ENCODE peak calls at places on chromosome 3, in seven cellular contexts. E is K562, V is AG10803, K is neural progenitor cell, S is fibroblast of pulmonary artery, M is esophagus muscularis mucosa, J is choroid plexus epithelial cell. C is an unnamed sample.

GRCh38 chr3:116417151-116417550 is 28.1 kb downstream of the LSAMP start:
- DNase-seq in E (no peak), V (no peak), K (no peak), S (no peak), M (no peak), J (no peak), C (no peak)

GRCh38 chr3:190192807-190193206 is 72.1 kb upstream of the P3H2 start:
- DNase-seq in E (no peak), V (peak), K (no peak), S (no peak), M (no peak), J (no peak), C (peak)

GRCh38 chr3:52392216-52392930 is 52.5 kb downstream of the SEMA3G start:
- DNase-seq in E (no peak), V (no peak), K (no peak), S (no peak), M (no peak), J (no peak), C (no peak)

GRCh38 chr3:115401891-115402501 is 221.3 kb upstream of the GAP43 start:
- DNase-seq in E (no peak), V (peak), K (no peak), S (peak), M (no peak), J (peak), C (peak)

GRCh38 chr3:134334231-134334900 is 39.9 kb downstream of the AMOTL2 start:
- DNase-seq in E (no peak), V (peak), K (no peak), S (no peak), M (no peak), J (no peak), C (peak)

GRCh38 chr3:184565421-184566211 is 4.0 kb downstream of the EPHB3 start:
- DNase-seq in E (no peak), V (peak), K (peak), S (peak), M (no peak), J (peak), C (peak)

GRCh38 chr3:31456373-31456772 is 76.4 kb upstream of the STT3B start:
- DNase-seq in E (no peak), V (no peak), K (no peak), S (no peak), M (no peak), J (no peak), C (no peak)

GRCh38 chr3:53193466-53194217 is 32.6 kb downstream of the PRKCD start:
- DNase-seq in E (no peak), V (no peak), K (peak), S (no peak), M (no peak), J (peak), C (no peak)

GRCh38 chr3:36679384-36680200 is 84.8 kb downstream of the DCLK3 start:
- DNase-seq in E (no peak), V (peak), K (no peak), S (peak), M (no peak), J (peak), C (peak)

GRCh38 chr3:152307829-152308474 is 39.2 kb downstream of the MBNL1 start:
- DNase-seq in E (no peak), V (no peak), K (peak), S (no peak), M (no peak), J (no peak), C (no peak)

GRCh38 chr3:59240856-59241255 is 191.0 kb upstream of the CFAP20DC start:
- DNase-seq in E (no peak), V (peak), K (no peak), S (no peak), M (no peak), J (no peak), C (no peak)

GRCh38 chr3:15535757-15536156 is 14.3 kb upstream of the COLQ start:
- DNase-seq in E (no peak), V (no peak), K (no peak), S (no peak), M (no peak), J (peak), C (no peak)

GRCh38 chr3:195803309-195803908 is 8.3 kb downstream of the MUC4 start:
- DNase-seq in E (no peak), V (peak), K (no peak), S (no peak), M (no peak), J (no peak), C (peak)

GRCh38 chr3:173870976-173871375 is 473.4 kb downstream of the NLGN1 start:
- DNase-seq in E (no peak), V (peak), K (no peak), S (no peak), M (no peak), J (no peak), C (no peak)

GRCh38 chr3:64484289-64484992 is 203.4 kb downstream of the ADAMTS9 start:
- DNase-seq in E (peak), V (peak), K (peak), S (peak), M (peak), J (peak), C (peak)

GRCh38 chr3:52092291-52092660 is 35.9 kb upstream of the DUSP7 start:
- DNase-seq in E (no peak), V (no peak), K (no peak), S (no peak), M (no peak), J (no peak), C (no peak)

GRCh38 chr3:158830391-158830790 is 28.5 kb downstream of the MFSD1 start:
- DNase-seq in E (no peak), V (peak), K (no peak), S (peak), M (no peak), J (peak), C (peak)

GRCh38 chr3:174540081-174540480 is 319.1 kb upstream of the NAALADL2 start:
- DNase-seq in E (no peak), V (no peak), K (peak), S (no peak), M (no peak), J (no peak), C (no peak)

GRCh38 chr3:76264496-76264895 is 479.1 kb upstream of the ZNF717 start:
- DNase-seq in E (no peak), V (no peak), K (no peak), S (no peak), M (no peak), J (no peak), C (no peak)

GRCh38 chr3:168671091-168671490 is 575.4 kb upstream of the GOLIM4 start:
- DNase-seq in E (no peak), V (no peak), K (no peak), S (no peak), M (no peak), J (no peak), C (no peak)

GRCh38 chr3:139434764-139435291 is 41.5 kb downstream of the RBP2 start:
- DNase-seq in E (no peak), V (peak), K (no peak), S (peak), M (peak), J (peak), C (peak)

GRCh38 chr3:41286305-41286704 is 87.0 kb downstream of the CTNNB1 start:
- DNase-seq in E (no peak), V (no peak), K (no peak), S (peak), M (no peak), J (no peak), C (no peak)

GRCh38 chr3:89570465-89570864 is 463.0 kb downstream of the EPHA3 start:
- DNase-seq in E (no peak), V (no peak), K (no peak), S (no peak), M (no peak), J (no peak), C (no peak)

GRCh38 chr3:89572261-89572660 is 464.8 kb downstream of the EPHA3 start:
- DNase-seq in E (no peak), V (no peak), K (no peak), S (peak), M (no peak), J (peak), C (no peak)

GRCh38 chr3:89571298-89571697 is 463.9 kb downstream of the EPHA3 start:
- DNase-seq in E (no peak), V (no peak), K (no peak), S (no peak), M (no peak), J (no peak), C (no peak)

GRCh38 chr3:89576417-89576816 is 469.0 kb downstream of the EPHA3 start:
- DNase-seq in E (no peak), V (no peak), K (no peak), S (no peak), M (no peak), J (no peak), C (no peak)

GRCh38 chr3:89571707-89572106 is 464.3 kb downstream of the EPHA3 start:
- DNase-seq in E (no peak), V (no peak), K (no peak), S (no peak), M (no peak), J (no peak), C (no peak)
- H3K4me3 ChIP-seq in E (no peak), V (no peak), K (no peak), S (no peak), M (peak), J (no peak), C (no peak)

GRCh38 chr3:164408356-164408755 is 669.9 kb downstream of the SI start:
- DNase-seq in E (no peak), V (no peak), K (no peak), S (no peak), M (no peak), J (no peak), C (no peak)
- H3K4me3 ChIP-seq in E (no peak), V (no peak), K (no peak), S (no peak), M (no peak), J (no peak), C (no peak)

DNA sequence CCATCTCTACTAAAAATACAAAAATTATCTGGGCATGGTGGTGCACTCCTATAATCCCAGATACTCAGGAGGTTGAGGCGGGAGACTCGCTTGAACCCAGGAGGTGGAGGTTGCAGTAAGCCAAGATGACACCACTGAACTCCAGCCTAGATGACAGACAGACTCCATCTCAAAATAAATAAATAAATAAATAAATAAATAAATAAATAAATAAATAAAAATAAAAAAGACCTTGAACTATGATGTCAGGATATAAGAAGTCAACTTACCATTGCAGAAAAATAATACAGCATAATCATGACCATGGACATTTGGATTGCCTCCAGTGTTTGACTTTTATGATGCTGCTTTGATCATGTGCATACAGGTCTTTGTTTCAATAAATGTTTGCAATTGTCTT is 484.3 kb upstream of the ROBO1 start:
- DNase-seq in E (no peak), V (no peak), K (no peak), S (no peak), M (no peak), J (no peak), C (no peak)
- H3K4me3 ChIP-seq in E (no peak), V (no peak), K (no peak), S (no peak), M (no peak), J (no peak), C (no peak)

GRCh38 chr3:170360476-170360875 is 3.0 kb downstream of the SKIL start:
- DNase-seq in E (no peak), V (no peak), K (no peak), S (peak), M (no peak), J (no peak), C (peak)

GRCh38 chr3:170359178-170359704 is 1.7 kb downstream of the SKIL start:
- DNase-seq in E (no peak), V (no peak), K (no peak), S (no peak), M (no peak), J (no peak), C (no peak)

GRCh38 chr3:170363471-170363994 is 6.0 kb downstream of the SKIL start:
- DNase-seq in E (no peak), V (no peak), K (no peak), S (no peak), M (no peak), J (no peak), C (no peak)

GRCh38 chr3:170360916-170361315 is 3.4 kb downstream of the SKIL start:
- DNase-seq in E (no peak), V (no peak), K (no peak), S (no peak), M (no peak), J (peak), C (no peak)

DNA sequence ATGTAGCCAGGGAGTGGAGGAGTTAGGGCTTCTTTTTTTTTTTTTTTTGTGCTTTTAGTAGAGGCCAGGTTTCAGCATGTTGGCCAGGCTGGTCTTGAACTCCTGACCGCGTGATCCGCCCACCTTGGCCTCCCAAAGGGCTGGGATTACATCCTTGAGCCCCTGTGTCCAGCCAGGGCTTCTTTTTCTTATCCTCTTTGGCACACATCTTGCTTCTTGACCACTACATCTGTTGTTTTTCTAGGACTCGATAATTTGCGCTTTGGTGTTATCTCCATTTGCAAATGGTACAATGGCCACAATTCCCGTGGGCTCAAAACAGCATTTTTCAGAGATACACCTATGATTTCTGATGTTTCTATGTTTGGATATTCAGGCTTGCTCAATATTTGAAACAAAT is 4.2 kb downstream of the SKIL start:
- DNase-seq in E (peak), V (no peak), K (no peak), S (no peak), M (no peak), J (no peak), C (no peak)
- H3K4me3 ChIP-seq in E (no peak), V (no peak), K (no peak), S (peak), M (no peak), J (peak), C (no peak)

GRCh38 chr3:126213376-126214044 is 33.1 kb upstream of the ALDH1L1 start:
- DNase-seq in E (no peak), V (peak), K (peak), S (no peak), M (no peak), J (peak), C (no peak)

GRCh38 chr3:126211569-126211968 is 31.2 kb upstream of the ALDH1L1 start:
- DNase-seq in E (no peak), V (no peak), K (no peak), S (no peak), M (no peak), J (peak), C (no peak)

GRCh38 chr3:126212629-126213375 is 32.4 kb upstream of the ALDH1L1 start:
- DNase-seq in E (no peak), V (peak), K (peak), S (peak), M (no peak), J (peak), C (peak)

GRCh38 chr3:126209741-126210140 is 29.4 kb upstream of the ALDH1L1 start:
- DNase-seq in E (no peak), V (no peak), K (no peak), S (no peak), M (no peak), J (no peak), C (no peak)

GRCh38 chr3:126212250-126212628 is 31.9 kb upstream of the ALDH1L1 start:
- DNase-seq in E (no peak), V (no peak), K (no peak), S (no peak), M (no peak), J (no peak), C (no peak)
- H3K4me3 ChIP-seq in E (no peak), V (no peak), K (no peak), S (no peak), M (no peak), J (no peak), C (no peak)

GRCh38 chr3:49927798-49928197 is 1.8 kb downstream of the MON1A start:
- DNase-seq in E (no peak), V (no peak), K (no peak), S (no peak), M (no peak), J (no peak), C (no peak)

GRCh38 chr3:49929333-49930240 is at the start of gene MON1A:
- DNase-seq in E (peak), V (peak), K (peak), S (peak), M (peak), J (peak), C (peak)

GRCh38 chr3:49926117-49926728 is 3.4 kb downstream of the MON1A start:
- DNase-seq in E (no peak), V (no peak), K (no peak), S (no peak), M (no peak), J (no peak), C (no peak)

GRCh38 chr3:49930241-49930690 is 655 bp upstream of the MON1A start:
- DNase-seq in E (no peak), V (no peak), K (no peak), S (no peak), M (no peak), J (no peak), C (no peak)

GRCh38 chr3:49928511-49929017 is 1.0 kb downstream of the MON1A start:
- DNase-seq in E (no peak), V (no peak), K (no peak), S (no peak), M (no peak), J (no peak), C (no peak)
- H3K4me3 ChIP-seq in E (peak), V (peak), K (peak), S (peak), M (peak), J (no peak), C (peak)

GRCh38 chr3:172129868-172130751 is 90.7 kb downstream of the FNDC3B start:
- DNase-seq in E (peak), V (peak), K (no peak), S (peak), M (peak), J (peak), C (peak)

GRCh38 chr3:172131746-172132145 is 92.4 kb downstream of the FNDC3B start:
- DNase-seq in E (no peak), V (no peak), K (no peak), S (no peak), M (no peak), J (no peak), C (no peak)

GRCh38 chr3:172127929-172128580 is 88.7 kb downstream of the FNDC3B start:
- DNase-seq in E (no peak), V (no peak), K (no peak), S (no peak), M (no peak), J (no peak), C (no peak)

GRCh38 chr3:172128852-172129251 is 89.5 kb downstream of the FNDC3B start:
- DNase-seq in E (no peak), V (no peak), K (no peak), S (no peak), M (no peak), J (no peak), C (no peak)

GRCh38 chr3:172129534-172129867 is 90.1 kb downstream of the FNDC3B start:
- DNase-seq in E (no peak), V (no peak), K (no peak), S (no peak), M (no peak), J (no peak), C (no peak)
- H3K4me3 ChIP-seq in E (no peak), V (no peak), K (no peak), S (no peak), M (no peak), J (no peak), C (no peak)

GRCh38 chr3:112293368-112294321 is at the start of gene SLC9C1:
- DNase-seq in E (peak), V (peak), K (peak), S (peak), M (no peak), J (peak), C (peak)
- H3K4me3 ChIP-seq in E (no peak), V (peak), K (peak), S (peak), M (peak), J (peak), C (peak)

DNA sequence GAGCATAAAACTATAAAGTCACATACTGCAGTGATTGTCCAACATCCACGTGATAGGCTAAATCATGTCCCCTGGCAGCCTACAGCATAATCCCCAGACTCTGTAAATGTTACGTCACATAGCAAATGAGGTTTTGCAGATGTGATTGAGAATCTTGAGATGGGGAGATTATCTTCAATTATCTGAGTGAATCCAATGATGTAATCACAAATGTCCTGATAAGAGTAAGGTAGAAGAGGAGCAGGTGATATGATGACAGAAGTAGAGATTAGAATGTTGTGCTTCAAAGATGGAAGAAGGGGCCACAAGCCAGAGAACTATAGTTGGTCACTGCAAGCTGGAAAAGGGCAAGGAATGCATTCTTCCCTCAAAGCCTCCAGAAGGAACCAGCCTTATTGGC is 15.4 kb downstream of the SLC2A2 start:
- DNase-seq in E (no peak), V (no peak), K (no peak), S (no peak), M (no peak), J (no peak), C (no peak)
- H3K4me3 ChIP-seq in E (no peak), V (no peak), K (no peak), S (no peak), M (no peak), J (no peak), C (no peak)

C was measured in foreskin fibroblast.